ENCODE peak calls at places on chromosomes 2 and 18, in four cellular contexts. K is HFFc6, V is kidney, R is GM12865. X is an unnamed sample.

GRCh38 chr2:65598240-65598639 is 165.8 kb upstream of the SPRED2 start:
- DNase-seq in K (no peak), V (no peak), R (no peak), X (no peak)

GRCh38 chr2:215921884-215922283 is 91.5 kb downstream of the MREG start:
- DNase-seq in K (peak; percentile 69), V (no peak), R (no peak), X (peak; percentile 88)

GRCh38 chr2:56534321-56534720 is 350.5 kb downstream of the CCDC85A start:
- DNase-seq in K (peak; percentile 80), V (no peak), R (no peak), X (no peak)

GRCh38 chr2:122596541-122596940 is 841.1 kb downstream of the TSN start:
- DNase-seq in K (no peak), V (no peak), R (no peak), X (no peak)

GRCh38 chr2:48248251-48248933 is 281.6 kb upstream of the STON1 start:
- DNase-seq in K (peak; percentile 93), V (no peak), R (peak; percentile 72), X (no peak)

GRCh38 chr2:25400576-25401241 is 59.0 kb upstream of the DNMT3A start:
- DNase-seq in K (no peak), V (no peak), R (no peak), X (no peak)

GRCh38 chr2:141933226-141933625 is 197.6 kb downstream of the LRP1B start:
- DNase-seq in K (no peak), V (no peak), R (no peak), X (no peak)

GRCh38 chr2:62941413-62941812 is 109.2 kb upstream of the OTX1 start:
- DNase-seq in K (no peak), V (no peak), R (no peak), X (no peak)

GRCh38 chr2:96431319-96431718 is 73.8 kb downstream of the NEURL3 start:
- DNase-seq in K (no peak), V (no peak), R (no peak), X (no peak)

GRCh38 chr2:23312996-23313606 is 71.9 kb upstream of the KLHL29 start:
- DNase-seq in K (no peak), V (no peak), R (peak; percentile 66), X (no peak)
- TF ChIP-seq CTCF in K (peak; percentile 81), V (peak; percentile 10), R (peak; percentile 94), X (peak; percentile 51)

GRCh38 chr18:68284236-68284635 is 430.7 kb downstream of the TMX3 start:
- DNase-seq in K (no peak), V (no peak), R (no peak), X (no peak)

DNA sequence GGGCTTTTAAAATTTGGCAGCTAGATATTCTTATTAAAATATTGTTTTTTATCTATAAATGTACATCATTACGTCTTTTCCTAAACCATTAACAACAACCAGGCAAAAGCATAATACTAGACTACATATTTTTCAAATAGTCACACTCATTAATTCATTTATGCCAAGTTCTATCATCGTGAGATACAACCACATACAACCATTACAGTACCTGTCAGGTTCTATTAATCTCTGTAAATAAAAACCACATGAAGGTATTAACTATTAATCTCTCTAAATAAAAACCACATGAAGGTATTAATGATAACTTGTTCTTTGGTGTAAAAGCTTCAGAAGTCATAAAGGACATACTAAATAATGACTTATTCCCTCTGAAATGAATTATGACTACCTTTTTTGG is 432.7 kb downstream of the TMX3 start:
- DNase-seq in K (no peak), V (no peak), R (no peak), X (no peak)
- TF ChIP-seq CTCF in K (no peak), V (no peak), R (no peak), X (no peak)

GRCh38 chr2:58045580-58046334 is 849 bp upstream of the VRK2 start:
- DNase-seq in K (no peak), V (no peak), R (peak; percentile 58), X (no peak)

GRCh38 chr2:58046335-58046584 is 346 bp upstream of the VRK2 start:
- DNase-seq in K (no peak), V (no peak), R (no peak), X (no peak)

GRCh38 chr2:58039170-58039611 is 7.4 kb upstream of the VRK2 start:
- DNase-seq in K (peak; percentile 32), V (no peak), R (peak; percentile 56), X (no peak)

GRCh38 chr2:58044145-58044544 is 2.5 kb upstream of the VRK2 start:
- DNase-seq in K (no peak), V (no peak), R (no peak), X (no peak)

DNA sequence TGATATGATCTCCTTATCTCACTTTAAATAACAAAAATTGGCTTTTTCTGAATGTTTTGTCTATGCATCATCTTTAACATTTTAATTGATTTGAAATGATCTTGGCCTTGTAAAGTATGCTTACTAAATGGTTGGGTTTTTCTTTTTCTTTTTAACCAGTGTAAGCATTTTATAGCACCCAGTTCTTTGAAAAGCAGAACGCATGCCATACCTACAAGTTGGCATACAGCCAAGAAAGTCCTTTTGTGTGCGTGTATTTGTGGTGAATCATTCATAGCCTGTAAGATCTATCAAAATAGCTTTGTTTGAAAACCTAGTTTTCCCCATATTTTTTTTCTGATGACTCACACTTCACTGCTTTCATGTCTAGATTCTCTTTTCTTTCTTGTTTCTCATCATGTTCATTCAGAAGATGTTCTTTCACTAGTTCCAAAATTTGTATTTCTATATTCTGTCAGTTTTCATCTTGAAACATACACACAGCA is 4.1 kb upstream of the VRK2 start:
- DNase-seq in K (peak; percentile 92), V (no peak), R (peak; percentile 45), X (no peak)
- TF ChIP-seq CTCF in K (no peak), V (no peak), R (no peak), X (no peak)

DNA sequence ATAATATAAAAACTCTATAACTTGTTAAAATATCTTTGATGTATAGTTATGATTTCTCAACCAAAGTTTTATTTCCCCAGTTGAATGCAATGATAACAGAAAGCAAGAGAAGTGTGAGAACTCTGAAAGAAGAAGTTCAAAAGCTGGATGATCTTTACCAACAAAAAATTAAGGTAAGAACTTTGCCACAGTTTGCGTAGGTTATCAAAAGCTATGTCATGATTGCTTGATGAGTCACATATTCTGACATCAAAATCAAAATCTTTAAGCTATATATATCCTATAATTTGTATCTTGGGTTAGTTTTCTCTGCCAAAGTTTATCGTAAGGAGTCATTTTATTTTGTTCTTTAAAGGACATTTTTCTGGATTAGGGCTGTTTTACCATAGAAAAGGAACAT is 35.0 kb downstream of the NDC80 start:
- DNase-seq in K (no peak), V (no peak), R (no peak), X (no peak)
- TF ChIP-seq CTCF in K (no peak), V (no peak), R (no peak), X (no peak)

GRCh38 chr2:169108098-169108884 is 38.9 kb downstream of the DHRS9 start:
- DNase-seq in K (no peak), V (no peak), R (no peak), X (no peak)

GRCh38 chr2:169106125-169106524 is 36.8 kb downstream of the DHRS9 start:
- DNase-seq in K (no peak), V (no peak), R (no peak), X (no peak)

GRCh38 chr2:169105433-169105832 is 36.1 kb downstream of the DHRS9 start:
- DNase-seq in K (no peak), V (no peak), R (no peak), X (no peak)

GRCh38 chr2:169107645-169108044 is 38.3 kb downstream of the DHRS9 start:
- DNase-seq in K (no peak), V (no peak), R (peak; percentile 46), X (no peak)

GRCh38 chr2:169106563-169107545 is 37.5 kb downstream of the DHRS9 start:
- DNase-seq in K (no peak), V (no peak), R (no peak), X (no peak)
- TF ChIP-seq CTCF in K (no peak), V (no peak), R (no peak), X (no peak)

DNA sequence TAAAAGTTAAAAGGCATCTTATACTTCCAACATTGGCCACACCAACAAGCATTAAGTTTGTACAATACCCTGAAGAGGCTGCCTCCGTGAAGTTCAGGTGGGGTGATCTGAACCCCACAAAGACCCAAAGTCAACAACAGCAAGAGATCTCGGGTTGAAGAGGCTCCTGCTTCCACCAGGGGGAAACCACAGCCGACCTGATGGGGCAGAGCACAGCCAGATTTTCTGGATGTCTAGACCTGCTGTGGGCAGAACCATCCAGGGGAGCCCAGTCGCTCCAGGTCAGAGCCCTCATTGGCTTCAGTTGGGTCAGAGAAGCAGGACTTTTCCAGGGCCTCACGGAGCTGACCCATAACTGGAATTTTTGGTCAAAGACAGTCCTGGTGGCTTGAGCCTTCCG is 66.5 kb upstream of the ACKR3 start:
- DNase-seq in K (no peak), V (no peak), R (peak; percentile 18), X (no peak)
- TF ChIP-seq CTCF in K (peak; percentile 32), V (no peak), R (no peak), X (peak; percentile 23)

GRCh38 chr18:79875931-79876461 is 75.5 kb downstream of the SLC66A2 start:
- DNase-seq in K (no peak), V (no peak), R (no peak), X (peak; percentile 83)

GRCh38 chr18:79875531-79875919 is 75.9 kb downstream of the SLC66A2 start:
- DNase-seq in K (no peak), V (no peak), R (no peak), X (peak; percentile 83)

GRCh38 chr18:79878741-79879358 is 72.6 kb downstream of the SLC66A2 start:
- DNase-seq in K (no peak), V (peak; percentile 61), R (no peak), X (peak; percentile 79)

GRCh38 chr18:79876497-79876896 is 75.0 kb downstream of the SLC66A2 start:
- DNase-seq in K (no peak), V (peak; percentile 58), R (no peak), X (peak; percentile 83)

GRCh38 chr18:79877163-79878091 is 74.0 kb downstream of the SLC66A2 start:
- DNase-seq in K (no peak), V (peak; percentile 37), R (no peak), X (peak; percentile 83)
- TF ChIP-seq CTCF in K (no peak), V (no peak), R (no peak), X (no peak)